ENCODE peak calls at places on chromosomes 13 and 19, in five cellular contexts. P is left cardiac atrium, F is iris pigment epithelial cell, I is SW 1271, Y is GOT3. J is an unnamed sample.

GRCh38 chr19:9296336-9296735 is 13.3 kb downstream of the ZNF699 start:
- DNase-seq in I (no peak), Y (no peak), P (no peak), F (peak; percentile 6), J (no peak)

GRCh38 chr19:29680447-29680846 is 15.2 kb downstream of the PLEKHF1 start:
- DNase-seq in I (no peak), Y (no peak), P (peak; percentile 57), F (no peak), J (no peak)

GRCh38 chr19:42554046-42554575 is 25.8 kb upstream of the CEACAM1 start:
- DNase-seq in P (no peak), Y (no peak), I (no peak), F (no peak), J (no peak)

GRCh38 chr19:44748426-44749254 is at the start of gene BCL3:
- DNase-seq in Y (peak; percentile 41), F (peak; percentile 66), P (peak; percentile 89), I (no peak), J (peak; percentile 60)

GRCh38 chr19:29378543-29379105 is 147.2 kb upstream of the VSTM2B start:
- DNase-seq in P (no peak), I (no peak), F (no peak), Y (no peak), J (no peak)

GRCh38 chr13:80458546-80458945 is 117.6 kb upstream of the SPRY2 start:
- DNase-seq in I (no peak), F (peak; percentile 74), P (no peak), Y (no peak), J (no peak)

GRCh38 chr13:39253774-39254173 is 215.5 kb downstream of the NHLRC3 start:
- DNase-seq in P (no peak), I (no peak), Y (no peak), F (peak; percentile 83), J (no peak)

GRCh38 chr13:95267662-95268369 is 33.4 kb downstream of the ABCC4 start:
- DNase-seq in P (no peak), Y (no peak), F (peak; percentile 92), I (no peak), J (peak; percentile 68)

GRCh38 chr19:5627395-5627904 is 4.6 kb downstream of the SAFB start:
- DNase-seq in Y (no peak), I (no peak), P (peak; percentile 50), F (peak; percentile 25), J (no peak)

GRCh38 chr19:4988770-4989251 is 19.9 kb downstream of the KDM4B start:
- DNase-seq in F (peak; percentile 77), I (no peak), P (peak; percentile 83), Y (no peak), J (peak; percentile 69)

GRCh38 chr19:5403968-5404640 is 51.1 kb upstream of the ZNRF4 start:
- DNase-seq in I (peak; percentile 48), Y (peak; percentile 49), P (peak; percentile 88), F (peak; percentile 81), J (peak; percentile 72)

GRCh38 chr19:33395561-33396550 is 22.3 kb downstream of the CEBPG start:
- DNase-seq in Y (no peak), P (peak; percentile 71), F (peak; percentile 38), I (no peak), J (no peak)

GRCh38 chr13:90918551-90918950 is 428.9 kb upstream of the MIR17HG start:
- DNase-seq in Y (no peak), I (no peak), F (peak; percentile 41), P (no peak), J (no peak)

GRCh38 chr13:88622362-88622973 is 951.3 kb downstream of the SLITRK5 start:
- DNase-seq in F (peak; percentile 1), P (no peak), Y (no peak), I (no peak), J (no peak)

GRCh38 chr13:78022164-78022877 is 103.7 kb upstream of the EDNRB start:
- DNase-seq in Y (no peak), F (peak; percentile 68), I (peak; percentile 1), P (peak; percentile 19), J (no peak)

GRCh38 chr13:33455291-33455690 is 169.7 kb upstream of the STARD13 start:
- DNase-seq in P (no peak), F (no peak), Y (no peak), I (no peak), J (no peak)

GRCh38 chr13:30408319-30409101 is 13.8 kb upstream of the UBE2L5 start:
- DNase-seq in Y (peak; percentile 76), F (peak; percentile 87), P (peak; percentile 95), I (peak; percentile 11), J (peak; percentile 72)

GRCh38 chr13:112790735-112791641 is 101.2 kb downstream of the ATP11A start:
- DNase-seq in P (no peak), Y (no peak), I (no peak), F (peak; percentile 33), J (no peak)

GRCh38 chr13:27797228-27797624 is 4.9 kb downstream of the GSX1 start:
- DNase-seq in I (no peak), F (no peak), Y (no peak), P (no peak), J (no peak)

GRCh38 chr13:110347535-110348308 is 40.6 kb downstream of the COL4A2 start:
- DNase-seq in P (peak; percentile 56), Y (no peak), I (peak; percentile 11), F (peak; percentile 91), J (peak; percentile 88)

GRCh38 chr13:103354189-103354588 is 288.0 kb upstream of the SLC10A2 start:
- DNase-seq in I (no peak), F (no peak), Y (no peak), P (no peak), J (no peak)

GRCh38 chr13:107203146-107203847 is 635.4 kb upstream of the ARGLU1 start:
- DNase-seq in P (no peak), F (peak; percentile 20), I (no peak), Y (no peak), J (no peak)

GRCh38 chr19:19240476-19240875 is 28.7 kb downstream of the NCAN start:
- DNase-seq in P (no peak), I (no peak), F (no peak), Y (no peak), J (no peak)

GRCh38 chr13:30148171-30148754 is 159.1 kb downstream of the KATNAL1 start:
- DNase-seq in Y (no peak), F (no peak), P (no peak), I (no peak), J (no peak)

GRCh38 chr19:4800591-4801081 is 9.1 kb downstream of the FEM1A start:
- DNase-seq in Y (no peak), P (no peak), F (no peak), I (no peak), J (no peak)

GRCh38 chr19:17721821-17722220 is 2.5 kb downstream of the MAP1S start:
- DNase-seq in Y (no peak), F (peak; percentile 60), P (peak; percentile 71), I (no peak), J (no peak)

GRCh38 chr19:21463449-21464105 is 41.8 kb upstream of the ZNF429 start:
- DNase-seq in P (peak; percentile 33), Y (no peak), F (peak; percentile 85), I (no peak), J (peak; percentile 17)

GRCh38 chr13:97076898-97077297 is 82.6 kb upstream of the OXGR1 start:
- DNase-seq in I (no peak), Y (no peak), P (peak; percentile 18), F (peak; percentile 95), J (no peak)

GRCh38 chr13:33870046-33870668 is 52.2 kb downstream of the RFC3 start:
- DNase-seq in P (no peak), F (no peak), Y (no peak), I (no peak), J (no peak)

J was measured in T1000.